ENCODE peak calls at places on chromosome 12, in four cellular contexts. U is astrocyte of the spinal cord, W is fibroblast of lung, R is mucosa of descending colon. M is an unnamed sample.

GRCh38 chr12:121072147-121072546 is 33.1 kb upstream of the OASL start:
- DNase-seq in U (no peak), W (no peak), R (no peak), M (no peak)

GRCh38 chr12:57085999-57086950 is 2.6 kb upstream of the NAB2 start:
- DNase-seq in U (peak), W (peak), R (peak), M (no peak)

GRCh38 chr12:122538496-122538895 is 11.4 kb downstream of the KNTC1 start:
- DNase-seq in U (no peak), W (no peak), R (no peak), M (no peak)

GRCh38 chr12:124499873-124500231 is 67.6 kb downstream of the NCOR2 start:
- DNase-seq in U (no peak), W (no peak), R (no peak), M (no peak)

GRCh38 chr12:45973526-45973925 is 16.8 kb downstream of the SCAF11 start:
- DNase-seq in U (peak), W (peak), R (no peak), M (no peak)

GRCh38 chr12:68375701-68376469 is 43.7 kb upstream of the MDM1 start:
- DNase-seq in U (peak), W (peak), R (no peak), M (no peak)

GRCh38 chr12:80038062-80038560 is 61.2 kb upstream of the OTOGL start:
- DNase-seq in U (no peak), W (no peak), R (no peak), M (no peak)

GRCh38 chr12:124545508-124546418 is 21.6 kb downstream of the NCOR2 start:
- DNase-seq in U (peak), W (peak), R (peak), M (no peak)

GRCh38 chr12:120677765-120678473 is 9.0 kb upstream of the MLEC start:
- DNase-seq in U (peak), W (peak), R (no peak), M (no peak)

GRCh38 chr12:27330846-27331245 is 1.8 kb upstream of the BMAL2 start:
- DNase-seq in U (no peak), W (peak), R (no peak), M (no peak)

GRCh38 chr12:75428767-75429166 is 37.9 kb downstream of the GLIPR1L2 start:
- DNase-seq in U (no peak), W (no peak), R (no peak), M (no peak)

GRCh38 chr12:65170245-65170881 is 980 bp downstream of the LEMD3 start:
- DNase-seq in U (peak), W (peak), R (peak), M (no peak)

GRCh38 chr12:120276734-120277133 is 11.2 kb upstream of the PXN start:
- DNase-seq in U (no peak), W (no peak), R (no peak), M (no peak)

GRCh38 chr12:8544295-8544694 is 3.6 kb upstream of the CLEC4E start:
- DNase-seq in U (peak), W (peak), R (no peak), M (peak)

GRCh38 chr12:18171571-18171970 is 81.6 kb upstream of the RERGL start:
- DNase-seq in U (peak), W (peak), R (no peak), M (no peak)

GRCh38 chr12:115227137-115227615 is 543.2 kb upstream of the TBX3 start:
- DNase-seq in U (peak), W (peak), R (no peak), M (no peak)

GRCh38 chr12:94326727-94327126 is 132.9 kb downstream of the CEP83 start:
- DNase-seq in U (peak), W (peak), R (no peak), M (peak)

GRCh38 chr12:52585001-52585400 is 11.4 kb upstream of the KRT74 start:
- DNase-seq in U (no peak), W (no peak), R (no peak), M (no peak)

GRCh38 chr12:52591521-52591920 is 9.7 kb downstream of the KRT72 start:
- DNase-seq in U (no peak), W (no peak), R (no peak), M (no peak)

GRCh38 chr12:52587563-52587962 is 13.7 kb downstream of the KRT72 start:
- DNase-seq in U (no peak), W (no peak), R (no peak), M (no peak)

GRCh38 chr12:52585951-52586350 is 12.3 kb upstream of the KRT74 start:
- DNase-seq in U (no peak), W (no peak), R (no peak), M (no peak)

DNA sequence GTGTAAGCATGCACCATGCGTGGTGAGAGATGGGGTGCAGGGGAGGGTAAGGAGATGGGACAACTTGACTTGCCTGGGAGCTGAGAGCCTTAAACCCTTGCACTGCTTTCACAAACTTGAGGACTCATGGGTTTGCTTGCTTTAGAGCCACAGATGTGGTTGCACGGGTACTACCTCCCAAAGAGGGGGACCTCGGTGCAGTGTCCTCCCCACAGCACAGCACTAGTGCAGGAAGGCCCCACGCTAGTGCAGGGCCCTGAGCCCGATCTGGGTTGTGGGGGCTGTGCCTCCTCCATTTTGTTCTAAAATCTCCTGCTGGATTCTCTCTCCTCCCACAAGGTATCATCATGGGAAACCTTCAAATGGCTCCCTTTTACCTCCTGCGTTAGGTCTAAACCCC is 11.2 kb downstream of the KRT72 start:
- DNase-seq in U (no peak), W (no peak), R (no peak), M (no peak)
- H3K4me3 ChIP-seq in U (no peak), W (no peak), R (no peak), M (no peak)

GRCh38 chr12:50558970-50559369 is 54.2 kb downstream of the DIP2B start:
- DNase-seq in U (no peak), W (no peak), R (no peak), M (no peak)
- H3K4me3 ChIP-seq in U (no peak), W (no peak), R (no peak), M (no peak)

DNA sequence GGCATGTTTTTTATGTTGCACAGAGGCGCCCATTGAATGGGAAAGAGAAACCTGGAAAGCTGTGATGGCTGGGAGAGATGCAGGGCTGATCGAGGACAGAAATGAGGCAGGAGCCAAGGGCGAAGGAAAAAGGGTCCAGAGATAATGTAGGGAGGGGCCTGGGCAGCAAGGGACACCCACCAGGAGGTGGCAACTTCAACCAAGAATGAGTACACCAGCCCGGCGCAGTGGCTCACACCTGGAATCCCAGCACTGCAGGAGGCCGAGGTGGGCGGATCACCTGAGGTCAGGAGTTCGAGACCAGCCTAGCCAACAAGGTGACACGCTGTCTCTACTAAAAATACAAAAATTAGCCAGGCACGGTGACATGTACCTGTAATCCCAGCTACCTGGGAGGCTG is 4.0 kb downstream of the SSH1 start:
- DNase-seq in U (no peak), W (no peak), R (no peak), M (no peak)
- H3K4me3 ChIP-seq in U (no peak), W (peak), R (no peak), M (peak)

GRCh38 chr12:49263400-49263763 is 1.5 kb upstream of the TUBA1C start:
- DNase-seq in U (no peak), W (no peak), R (no peak), M (no peak)
- H3K4me3 ChIP-seq in U (peak), W (peak), R (no peak), M (no peak)

GRCh38 chr12:112796067-112796466 is 4.5 kb downstream of the RPH3A start:
- DNase-seq in U (no peak), W (no peak), R (no peak), M (no peak)

GRCh38 chr12:112792306-112792705 is 758 bp downstream of the RPH3A start:
- DNase-seq in U (no peak), W (no peak), R (no peak), M (no peak)

GRCh38 chr12:112794721-112795486 is 3.4 kb downstream of the RPH3A start:
- DNase-seq in U (no peak), W (no peak), R (no peak), M (no peak)

GRCh38 chr12:112795582-112795981 is 4.0 kb downstream of the RPH3A start:
- DNase-seq in U (no peak), W (no peak), R (no peak), M (no peak)

DNA sequence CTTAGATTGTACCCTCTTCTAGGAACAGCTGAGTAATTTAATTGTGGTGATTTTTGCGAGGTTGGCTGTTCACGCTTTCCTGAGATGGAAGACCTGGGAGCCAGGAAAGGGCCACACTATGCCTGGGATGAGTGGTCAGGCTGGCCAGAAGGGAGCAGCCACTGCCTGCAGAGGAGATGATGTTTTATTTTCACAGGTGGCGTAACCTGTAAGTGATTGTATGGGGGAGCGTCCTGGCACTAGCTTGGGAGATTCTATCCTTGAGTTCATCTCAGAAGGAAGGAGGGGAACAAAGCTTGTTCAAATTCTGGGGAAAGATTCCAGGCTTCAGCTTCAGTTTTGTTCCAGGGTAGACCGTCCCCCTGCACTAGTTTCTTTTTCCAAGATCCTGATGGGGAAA is 1.2 kb downstream of the RPH3A start:
- DNase-seq in U (no peak), W (no peak), R (no peak), M (no peak)
- H3K4me3 ChIP-seq in U (no peak), W (no peak), R (no peak), M (no peak)

DNA sequence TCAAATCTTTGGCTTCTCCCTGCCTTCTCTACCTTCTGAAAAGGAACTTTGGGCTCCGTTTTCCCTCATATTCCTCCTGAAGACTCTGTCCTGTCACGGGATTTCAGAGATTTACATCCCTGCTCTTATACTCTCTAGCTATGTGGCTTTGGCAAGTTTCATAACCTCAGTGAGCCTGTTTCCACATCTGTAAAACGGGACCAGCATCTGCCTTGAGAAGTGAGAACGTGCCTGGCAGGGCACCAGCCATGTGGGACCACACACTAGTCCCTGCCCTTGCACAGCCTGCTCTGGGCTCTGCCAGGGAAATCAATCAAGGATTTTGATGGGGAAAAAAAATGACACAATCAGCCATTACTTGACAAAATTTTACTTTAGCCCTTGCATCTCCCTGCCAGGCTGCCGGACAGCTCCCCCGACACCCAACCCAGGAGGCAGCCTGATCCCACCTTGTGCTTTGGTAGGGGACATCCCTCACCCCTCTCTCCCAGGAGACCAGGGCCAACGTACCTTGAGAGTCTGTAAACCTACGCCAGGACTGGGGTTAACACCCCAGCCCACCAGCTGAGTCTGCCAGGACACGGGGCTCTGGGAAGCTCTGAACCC is 8.5 kb downstream of the PHETA1 start:
- DNase-seq in U (no peak), W (no peak), R (no peak), M (no peak)
- H3K4me3 ChIP-seq in U (no peak), W (no peak), R (no peak), M (no peak)

GRCh38 chr12:50733720-50734119 is 30.2 kb upstream of the ATF1 start:
- DNase-seq in U (no peak), W (no peak), R (no peak), M (no peak)
- H3K4me3 ChIP-seq in U (no peak), W (no peak), R (no peak), M (no peak)

GRCh38 chr12:25189656-25190055 is 5.3 kb downstream of the DNAI7 start:
- DNase-seq in U (peak), W (peak), R (no peak), M (peak)

GRCh38 chr12:25184132-25184531 is 10.8 kb downstream of the DNAI7 start:
- DNase-seq in U (no peak), W (no peak), R (no peak), M (no peak)

GRCh38 chr12:25187781-25188180 is 7.2 kb downstream of the DNAI7 start:
- DNase-seq in U (peak), W (peak), R (no peak), M (peak)

GRCh38 chr12:25186038-25186787 is 8.7 kb downstream of the DNAI7 start:
- DNase-seq in U (no peak), W (no peak), R (no peak), M (no peak)

GRCh38 chr12:25186788-25187397 is 8.1 kb downstream of the DNAI7 start:
- DNase-seq in U (peak), W (peak), R (no peak), M (peak)
- H3K4me3 ChIP-seq in U (no peak), W (no peak), R (no peak), M (no peak)